ENCODE peak calls at places on chromosome 5, in four cellular contexts. Y is K562, L is GM12878, Z is HepG2. P is an unnamed sample.
A peak's percentile ranks its signal among the peaks of the same experiment; 100 is the strongest.

GRCh38 chr5:68500828-68501227 is 285.3 kb downstream of the PIK3R1 start:
- DNase-seq in Y (no peak), L (no peak), Z (no peak), P (no peak)

GRCh38 chr5:149217802-149218153 is 53.9 kb upstream of the AFAP1L1 start:
- DNase-seq in Y (no peak), L (no peak), Z (no peak), P (no peak)

GRCh38 chr5:125152036-125152435 is 405.6 kb upstream of the ZNF608 start:
- DNase-seq in Y (no peak), L (no peak), Z (no peak), P (no peak)

GRCh38 chr5:5316333-5316732 is 106.1 kb upstream of the ICE1 start:
- DNase-seq in Y (no peak), L (no peak), Z (no peak), P (no peak)

GRCh38 chr5:144203750-144204596 is 33.3 kb downstream of the KCTD16 start:
- DNase-seq in Y (peak; percentile 36), L (no peak), Z (peak; percentile 42), P (peak; percentile 32)

GRCh38 chr5:78287833-78288232 is 6.7 kb downstream of the AP3B1 start:
- DNase-seq in Y (no peak), L (no peak), Z (no peak), P (no peak)

GRCh38 chr5:37120270-37120669 is 128.9 kb downstream of the CPLANE1 start:
- DNase-seq in Y (no peak), L (no peak), Z (no peak), P (no peak)

GRCh38 chr5:159451197-159452052 is 121.1 kb upstream of the IL12B start:
- DNase-seq in Y (no peak), L (no peak), Z (no peak), P (no peak)

GRCh38 chr5:135399838-135400542 is 959 bp upstream of the MACROH2A1 start:
- DNase-seq in Y (no peak), L (no peak), Z (no peak), P (peak; percentile 62)

GRCh38 chr5:14242447-14242846 is 99.3 kb downstream of the TRIO start:
- DNase-seq in Y (no peak), L (no peak), Z (no peak), P (no peak)

GRCh38 chr5:172944741-172945140 is 14.5 kb upstream of the RPL26L1 start:
- DNase-seq in Y (no peak), L (no peak), Z (no peak), P (no peak)

GRCh38 chr5:591746-592145 is 20.4 kb upstream of the CEP72 start:
- DNase-seq in Y (no peak), L (no peak), Z (no peak), P (no peak)

GRCh38 chr5:149730620-149731331 is 666 bp downstream of the PPARGC1B start:
- DNase-seq in Y (peak; percentile 76), L (no peak), Z (no peak), P (peak; percentile 71)

GRCh38 chr5:95856501-95856981 is 34.0 kb upstream of the GLRX start:
- DNase-seq in Y (no peak), L (no peak), Z (no peak), P (no peak)

GRCh38 chr5:149450199-149450598 is 71.1 kb upstream of the IL17B start:
- DNase-seq in Y (no peak), L (no peak), Z (no peak), P (no peak)

GRCh38 chr5:40477856-40478546 is 201.7 kb upstream of the PTGER4 start:
- DNase-seq in Y (no peak), L (no peak), Z (no peak), P (no peak)

GRCh38 chr5:72410896-72411295 is 90.7 kb downstream of the PTCD2 start:
- DNase-seq in Y (no peak), L (no peak), Z (no peak), P (no peak)

GRCh38 chr5:72412283-72413055 is 92.3 kb downstream of the PTCD2 start:
- DNase-seq in Y (no peak), L (no peak), Z (no peak), P (no peak)

GRCh38 chr5:72417333-72418062 is 89.7 kb downstream of the ZNF366 start:
- DNase-seq in Y (no peak), L (no peak), Z (no peak), P (peak; percentile 14)

GRCh38 chr5:72418271-72418670 is 88.9 kb downstream of the ZNF366 start:
- DNase-seq in Y (no peak), L (no peak), Z (no peak), P (no peak)

DNA sequence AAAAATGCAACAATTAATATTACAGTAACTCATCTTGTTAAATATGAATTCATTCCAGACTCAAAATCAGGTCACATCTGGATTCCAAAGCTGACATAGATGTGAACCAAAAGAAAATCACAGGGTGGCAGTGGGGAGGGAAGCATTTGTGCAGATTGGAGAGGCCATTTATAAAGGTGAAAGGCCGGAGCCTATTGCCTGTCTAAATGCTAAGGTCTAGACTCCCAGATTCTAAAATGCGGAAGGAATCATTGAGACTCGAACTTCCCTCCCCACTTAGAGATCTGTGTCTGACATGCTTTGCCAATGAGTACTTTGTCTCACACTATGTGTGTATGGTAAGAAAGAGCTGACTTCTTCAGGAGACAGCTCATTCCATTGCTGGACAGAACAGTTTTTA is 91.3 kb downstream of the ZNF366 start:
- DNase-seq in Y (no peak), L (no peak), Z (no peak), P (no peak)
- TF ChIP-seq ETV6 in Y (no peak), L (no peak), Z (no peak), P (no peak)

GRCh38 chr5:116766470-116766947 is 191.9 kb upstream of the SEMA6A start:
- DNase-seq in Y (no peak), L (peak; percentile 70), Z (peak; percentile 86), P (no peak)

GRCh38 chr5:116764941-116765340 is 190.3 kb upstream of the SEMA6A start:
- DNase-seq in Y (no peak), L (peak; percentile 59), Z (no peak), P (no peak)

GRCh38 chr5:116763987-116764866 is 189.6 kb upstream of the SEMA6A start:
- DNase-seq in Y (no peak), L (peak; percentile 98), Z (no peak), P (no peak)

GRCh38 chr5:116769470-116769869 is 194.8 kb upstream of the SEMA6A start:
- DNase-seq in Y (no peak), L (no peak), Z (peak; percentile 73), P (no peak)

GRCh38 chr5:116765441-116765840 is 190.8 kb upstream of the SEMA6A start:
- DNase-seq in Y (no peak), L (no peak), Z (peak; percentile 83), P (no peak)
- TF ChIP-seq CREB1 in Y (no peak), L (no peak), Z (no peak), P (no peak)

GRCh38 chr5:101658433-101658832 is 637.7 kb downstream of the SLCO4C1 start:
- DNase-seq in Y (no peak), L (no peak), Z (no peak), P (no peak)

GRCh38 chr5:101664071-101664791 is 631.9 kb downstream of the SLCO4C1 start:
- DNase-seq in Y (no peak), L (no peak), Z (no peak), P (no peak)

GRCh38 chr5:101662263-101662662 is 633.8 kb downstream of the SLCO4C1 start:
- DNase-seq in Y (no peak), L (no peak), Z (no peak), P (no peak)

DNA sequence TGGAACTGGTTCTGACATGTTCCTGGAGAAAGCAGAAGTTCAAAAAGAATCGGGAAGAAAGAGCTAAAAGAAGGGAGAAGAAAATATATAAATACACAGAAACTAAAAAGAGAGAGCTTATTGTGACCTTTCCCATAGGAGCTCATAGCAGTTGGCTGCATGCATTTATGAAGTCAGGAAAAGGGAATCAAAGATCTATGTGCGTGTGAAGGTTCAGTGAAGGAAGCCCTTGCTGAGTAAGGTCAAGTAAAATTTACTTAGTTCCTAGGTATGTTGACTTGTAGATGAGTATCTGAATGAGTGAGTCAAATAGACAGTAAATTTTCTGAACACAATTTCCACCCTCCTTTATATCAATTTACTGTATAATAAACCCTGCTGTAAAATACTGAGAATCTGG is 632.5 kb downstream of the SLCO4C1 start:
- DNase-seq in Y (no peak), L (no peak), Z (no peak), P (no peak)
- TF ChIP-seq ESRRA in Y (no peak), L (no peak), Z (no peak), P (no peak)

GRCh38 chr5:169906745-169907649 is 73.3 kb downstream of the INSYN2B start:
- DNase-seq in Y (no peak), L (no peak), Z (no peak), P (no peak)
- TF ChIP-seq ETV6 in Y (no peak), L (no peak), Z (no peak), P (no peak)

DNA sequence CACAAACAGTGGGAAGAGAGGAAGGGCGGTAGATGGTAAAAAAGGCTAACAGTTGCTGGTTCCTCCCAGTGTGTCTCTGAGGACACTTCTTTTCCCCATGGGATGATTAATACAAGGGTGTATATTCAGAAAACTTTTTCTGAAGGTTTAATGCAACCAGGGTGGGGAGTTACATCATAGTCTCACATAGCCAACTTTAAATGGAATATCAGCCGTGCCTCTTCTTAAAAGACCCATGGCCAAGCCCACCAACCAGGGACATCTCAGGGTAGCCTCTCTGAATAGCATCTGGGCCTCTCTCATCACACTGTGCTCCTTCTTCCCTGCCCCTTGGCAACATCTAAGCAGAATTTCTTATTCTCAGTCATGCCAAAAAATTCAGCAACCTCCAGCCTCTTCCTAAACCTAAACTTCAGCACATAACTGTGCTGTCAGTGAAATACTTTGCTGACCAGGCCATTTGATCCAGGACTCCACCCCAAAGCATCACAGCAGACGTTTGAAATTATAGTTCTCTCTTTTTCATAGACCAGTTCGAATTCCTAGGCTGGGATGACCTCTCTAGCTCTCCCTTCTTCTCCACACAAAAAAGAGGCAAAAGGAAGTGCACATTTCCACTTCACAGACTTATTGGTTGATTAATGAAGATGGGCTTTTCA is 85.3 kb upstream of the RAI14 start:
- DNase-seq in Y (no peak), L (no peak), Z (no peak), P (no peak)
- TF ChIP-seq CREB1 in Y (no peak), L (no peak), Z (no peak), P (no peak)

P was measured in WTC11.